ENCODE peak calls at places on chromosome 13, in six cellular contexts. H is CD8-positive, alpha-beta T cell; N is tibial artery; T is psoas muscle; L is colonic mucosa; Y is mucosa of descending colon. Q is an unnamed sample. For H3K9me3, the result is how much of the 10 kb centered on the place peaks cover.

GRCh38 chr13:59458908-59459579 is 704.7 kb downstream of the DIAPH3 start:
- DNase-seq in H (no peak), N (no peak), T (no peak), L (no peak), Y (no peak), Q (no peak)

GRCh38 chr13:99658266-99658991 is 157.2 kb downstream of the TM9SF2 start:
- DNase-seq in H (peak), N (peak), T (peak), L (peak), Y (peak), Q (peak)

GRCh38 chr13:38366954-38367645 is 17.4 kb downstream of the UFM1 start:
- DNase-seq in H (no peak), N (no peak), T (no peak), L (no peak), Y (no peak), Q (no peak)

GRCh38 chr13:50732712-50733111 is 110.8 kb downstream of the DLEU7 start:
- DNase-seq in H (no peak), N (no peak), T (no peak), L (no peak), Y (no peak), Q (no peak)

GRCh38 chr13:106033634-106034033 is 501.8 kb downstream of the EFNB2 start:
- DNase-seq in H (no peak), N (no peak), T (no peak), L (no peak), Y (no peak), Q (no peak)

GRCh38 chr13:23656637-23657036 is 86.4 kb downstream of the TNFRSF19 start:
- DNase-seq in H (no peak), N (no peak), T (no peak), L (no peak), Y (peak), Q (no peak)

GRCh38 chr13:99758465-99759162 is 213.0 kb downstream of the ZIC5 start:
- DNase-seq in H (peak), N (no peak), T (no peak), L (no peak), Y (no peak), Q (no peak)

GRCh38 chr13:106291006-106291405 is 244.5 kb downstream of the EFNB2 start:
- DNase-seq in H (no peak), N (no peak), T (no peak), L (no peak), Y (no peak), Q (no peak)

GRCh38 chr13:45156565-45157361 is 36.5 kb downstream of the GTF2F2 start:
- DNase-seq in H (no peak), N (no peak), T (no peak), L (no peak), Y (no peak), Q (no peak)

GRCh38 chr13:21458816-21459701 is at the start of gene ZDHHC20:
- DNase-seq in H (peak), N (peak), T (peak), L (peak), Y (peak), Q (peak)

GRCh38 chr13:76331948-76332712 is 554.1 kb downstream of the KCTD12 start:
- DNase-seq in H (no peak), N (no peak), T (no peak), L (no peak), Y (no peak), Q (no peak)

GRCh38 chr13:46369506-46370268 is 17.4 kb downstream of the RUBCNL start:
- DNase-seq in H (no peak), N (peak), T (no peak), L (no peak), Y (no peak), Q (no peak)

GRCh38 chr13:105847532-105848295 is 687.7 kb downstream of the EFNB2 start:
- DNase-seq in H (no peak), N (no peak), T (no peak), L (no peak), Y (no peak), Q (no peak)

GRCh38 chr13:51519839-51520238 is 64.4 kb upstream of the WDFY2 start:
- DNase-seq in H (no peak), N (no peak), T (no peak), L (no peak), Y (no peak), Q (no peak)

GRCh38 chr13:92297971-92298942 is 899.8 kb downstream of the GPC5 start:
- DNase-seq in H (no peak), N (no peak), T (no peak), L (no peak), Y (no peak), Q (no peak)

GRCh38 chr13:20721454-20722357 is 18.2 kb downstream of the IL17D start:
- DNase-seq in H (peak), N (peak), T (peak), L (peak), Y (peak), Q (no peak)

GRCh38 chr13:109182777-109183465 is 553.5 kb downstream of the MYO16 start:
- DNase-seq in H (no peak), N (no peak), T (no peak), L (no peak), Y (no peak), Q (no peak)

GRCh38 chr13:94176576-94176975 is 302.9 kb downstream of the DCT start:
- DNase-seq in H (no peak), N (no peak), T (no peak), L (no peak), Y (no peak), Q (no peak)

GRCh38 chr13:59176775-59177174 is 987.0 kb downstream of the DIAPH3 start:
- DNase-seq in H (no peak), N (no peak), T (no peak), L (no peak), Y (no peak), Q (no peak)

GRCh38 chr13:48066310-48066989 is 28.5 kb downstream of the MED4 start:
- DNase-seq in H (peak), N (no peak), T (no peak), L (no peak), Y (no peak), Q (no peak)
- H3K9me3 ChIP-seq in H (under half), N (under half), T (under half), L (under half), Y (under half), Q (under half)

DNA sequence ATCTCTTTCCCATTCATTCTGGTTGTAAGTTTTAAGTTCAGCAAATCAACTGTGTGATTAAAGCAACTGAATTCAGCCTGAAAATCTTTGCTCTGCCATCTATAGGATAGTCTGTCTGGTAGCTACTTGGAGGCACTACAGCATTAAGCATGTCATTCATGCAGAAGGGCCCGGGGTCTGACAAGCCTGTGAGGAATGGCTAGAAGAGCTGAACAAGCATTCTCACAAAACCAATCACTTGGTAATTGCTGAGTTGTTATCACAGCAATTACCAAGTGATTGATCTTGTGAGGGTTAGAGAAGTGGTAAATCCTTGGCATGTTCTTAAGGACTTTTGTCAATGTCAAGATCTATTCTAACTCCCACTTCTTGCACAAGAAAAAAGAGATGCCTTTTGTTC is 356.1 kb downstream of the FGF14 start:
- DNase-seq in H (no peak), N (no peak), T (no peak), L (no peak), Y (no peak), Q (no peak)
- H3K9me3 ChIP-seq in H (under half), N (under half), T (under half), L (under half), Y (under half), Q (under half)

GRCh38 chr13:19155321-19155861 is 26.2 kb downstream of the TUBA3C start:
- DNase-seq in H (no peak), N (no peak), T (no peak), L (no peak), Y (no peak), Q (no peak)

GRCh38 chr13:19154843-19155242 is 26.8 kb downstream of the TUBA3C start:
- DNase-seq in H (no peak), N (no peak), T (no peak), L (no peak), Y (no peak), Q (no peak)

GRCh38 chr13:19151581-19152263 is 29.9 kb downstream of the TUBA3C start:
- DNase-seq in H (no peak), N (no peak), T (no peak), L (no peak), Y (no peak), Q (no peak)

GRCh38 chr13:19152403-19152802 is 29.2 kb downstream of the TUBA3C start:
- DNase-seq in H (no peak), N (no peak), T (no peak), L (no peak), Y (no peak), Q (no peak)

DNA sequence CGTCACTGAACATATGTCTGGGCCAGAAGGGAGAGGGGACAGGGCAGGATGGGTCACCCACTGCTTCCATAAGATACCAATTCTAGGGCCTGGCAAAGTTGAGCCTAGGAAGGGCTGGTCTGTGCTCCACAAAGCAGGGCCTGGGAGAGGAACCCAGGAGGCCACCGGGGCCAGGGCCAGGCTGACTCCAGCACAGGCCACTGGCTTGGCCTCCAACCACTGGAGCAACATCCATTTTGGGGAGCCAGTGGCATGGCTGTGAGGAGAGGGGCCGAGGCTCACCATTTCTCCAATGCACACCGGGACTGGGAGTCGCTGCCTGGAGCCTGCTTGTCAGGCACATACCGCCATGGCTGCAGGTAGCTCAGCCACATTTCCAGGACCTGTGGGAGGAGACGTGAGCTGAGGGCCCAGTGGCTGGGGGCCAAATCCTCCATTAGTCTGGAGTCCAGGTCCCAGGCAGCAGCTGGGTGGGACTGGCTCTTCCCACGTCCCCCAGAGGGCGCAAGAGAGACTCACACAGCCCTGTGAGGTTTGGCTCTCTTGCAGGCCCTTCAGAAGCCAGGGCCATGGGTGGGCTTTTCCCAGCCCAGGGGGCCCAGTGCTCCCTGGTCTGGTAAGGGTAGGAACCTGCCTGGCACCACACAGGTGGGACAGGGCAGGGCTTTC is 27.7 kb downstream of the TUBA3C start:
- DNase-seq in H (no peak), N (no peak), T (no peak), L (no peak), Y (no peak), Q (no peak)
- H3K9me3 ChIP-seq in H (under half), N (under half), T (under half), L (under half), Y (half or more), Q (under half)

DNA sequence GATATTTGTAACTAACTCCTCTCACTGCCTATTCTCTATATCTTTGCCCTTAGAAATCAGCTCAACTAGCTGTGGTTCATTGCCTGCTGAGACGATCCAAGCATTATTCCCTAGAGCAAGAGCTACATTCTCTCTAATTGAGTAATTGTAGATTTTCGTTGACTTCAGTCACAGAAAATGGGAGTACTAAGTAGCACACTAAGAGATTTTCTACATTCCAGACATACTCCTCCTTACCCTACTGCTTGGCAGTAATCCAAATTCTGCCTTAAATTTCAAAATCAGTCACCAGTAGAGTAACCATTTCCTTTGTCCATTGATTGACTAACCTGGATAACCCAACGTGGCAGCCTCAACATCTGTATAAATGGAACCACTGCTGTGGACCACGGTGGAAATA is 1786.8 kb downstream of the SLITRK5 start:
- DNase-seq in H (no peak), N (no peak), T (no peak), L (no peak), Y (no peak), Q (no peak)
- H3K9me3 ChIP-seq in H (under half), N (under half), T (under half), L (under half), Y (under half), Q (under half)

GRCh38 chr13:111898956-111899713 is 167.8 kb upstream of the SOX1 start:
- DNase-seq in H (no peak), N (no peak), T (no peak), L (no peak), Y (no peak), Q (no peak)
- H3K9me3 ChIP-seq in H (under half), N (under half), T (under half), L (under half), Y (under half), Q (under half)

GRCh38 chr13:111486331-111486730 is 165.9 kb downstream of the TEX29 start:
- DNase-seq in H (no peak), N (no peak), T (no peak), L (peak), Y (no peak), Q (no peak)
- H3K9me3 ChIP-seq in H (under half), N (under half), T (under half), L (under half), Y (under half), Q (under half)